ENCODE peak calls at places on chromosomes 1 and 21, in seven cellular contexts. K, J, S, P, I, D and L are unnamed samples.
A peak's percentile ranks its signal among the peaks of the same experiment; 100 is the strongest.

GRCh38 chr1:172966844-172967540 is 83.7 kb downstream of the TNFSF18 start:
- DNase-seq in S (no peak), J (no peak), K (no peak), D (no peak), P (no peak), I (no peak), L (no peak)

GRCh38 chr21:36692125-36692843 is 6.6 kb upstream of the SIM2 start:
- DNase-seq in K (no peak), D (no peak), P (no peak), S (no peak), J (no peak), I (no peak), L (no peak)

GRCh38 chr1:223326776-223327175 is 37.2 kb downstream of the SUSD4 start:
- DNase-seq in P (no peak), J (no peak), K (no peak), D (no peak), I (no peak), S (no peak), L (no peak)

GRCh38 chr1:183942933-183943693 is 94.4 kb downstream of the COLGALT2 start:
- DNase-seq in K (no peak), S (peak; percentile 92), D (no peak), J (no peak), P (no peak), I (no peak), L (peak; percentile 97)

GRCh38 chr1:208540724-208541123 is 296.5 kb upstream of the PLXNA2 start:
- DNase-seq in S (no peak), K (no peak), P (no peak), J (no peak), D (no peak), I (no peak), L (no peak)

GRCh38 chr1:111286912-111287311 is 3.7 kb upstream of the CHIA start:
- DNase-seq in P (no peak), I (no peak), K (no peak), J (no peak), D (no peak), S (no peak), L (no peak)

GRCh38 chr1:57172040-57172439 is 206.2 kb upstream of the C8B start:
- DNase-seq in S (no peak), K (no peak), I (no peak), D (no peak), J (no peak), P (no peak), L (no peak)

GRCh38 chr1:94978401-94978800 is 51.5 kb upstream of the CNN3 start:
- DNase-seq in K (no peak), I (no peak), S (no peak), P (no peak), J (no peak), D (no peak), L (no peak)

GRCh38 chr1:26391450-26391849 is 18.9 kb upstream of the ZNF683 start:
- DNase-seq in D (no peak), K (no peak), J (no peak), P (no peak), I (no peak), S (peak; percentile 64), L (peak; percentile 56)

GRCh38 chr1:229433364-229434004 is 410 bp downstream of the ACTA1 start:
- DNase-seq in D (no peak), K (no peak), P (no peak), I (no peak), J (no peak), S (no peak), L (no peak)

GRCh38 chr1:48677306-48678287 is 99.1 kb downstream of the BEND5 start:
- DNase-seq in J (peak; percentile 71), D (peak; percentile 2), S (peak; percentile 37), I (peak; percentile 62), K (peak; percentile 53), P (peak; percentile 64), L (peak; percentile 88)

GRCh38 chr1:59061876-59062275 is 235.0 kb upstream of the FGGY start:
- DNase-seq in D (no peak), I (peak; percentile 76), J (peak; percentile 59), P (peak; percentile 35), S (peak; percentile 32), K (peak; percentile 43), L (peak; percentile 95)

GRCh38 chr1:26357121-26357602 is 3.2 kb upstream of the CRYBG2 start:
- DNase-seq in K (peak; percentile 86), P (no peak), D (no peak), S (no peak), I (no peak), J (no peak), L (no peak)

GRCh38 chr1:94884101-94884875 is 42.6 kb downstream of the CNN3 start:
- DNase-seq in S (no peak), J (peak; percentile 65), I (no peak), K (no peak), P (no peak), D (no peak), L (peak; percentile 88)

GRCh38 chr1:119713538-119714456 is 2.1 kb downstream of the PHGDH start:
- DNase-seq in S (no peak), I (no peak), D (no peak), J (no peak), K (no peak), P (no peak), L (peak; percentile 64)

GRCh38 chr1:236489710-236490377 is 33.9 kb upstream of the LGALS8 start:
- DNase-seq in P (no peak), S (peak; percentile 63), K (no peak), J (peak; percentile 49), I (no peak), D (no peak), L (peak; percentile 85)

GRCh38 chr1:151716771-151717631 is at the start of gene CELF3:
- DNase-seq in S (no peak), J (no peak), D (no peak), I (no peak), K (no peak), P (no peak), L (peak; percentile 31)

GRCh38 chr1:109639063-109639840 is 16.6 kb upstream of the GSTM4 start:
- DNase-seq in D (no peak), I (no peak), S (no peak), K (no peak), J (no peak), P (peak; percentile 8), L (no peak)
- H3K4me1 ChIP-seq in D (peaks cover 13% of the 10 kb centered on the region), I (peaks cover 22% of the 10 kb centered on the region), S (peaks cover 29% of the 10 kb centered on the region), K (peaks cover 4% of the 10 kb centered on the region), J (no peaks in the 10 kb centered on the region), P (peaks cover 9% of the 10 kb centered on the region), L (peaks cover 15% of the 10 kb centered on the region)

GRCh38 chr21:30942192-30942591 is 60.8 kb upstream of the KRTAP11-1 start:
- DNase-seq in I (no peak), P (no peak), S (no peak), J (no peak), K (no peak), D (no peak), L (no peak)

GRCh38 chr21:30943920-30944319 is 62.5 kb upstream of the KRTAP11-1 start:
- DNase-seq in D (no peak), I (no peak), J (no peak), K (no peak), P (no peak), S (no peak), L (no peak)
- H3K9me3 ChIP-seq in D (no peaks in the 10 kb centered on the region), I (no peaks in the 10 kb centered on the region), J (no peaks in the 10 kb centered on the region), K (no peaks in the 10 kb centered on the region), P (no peaks in the 10 kb centered on the region), S (no peaks in the 10 kb centered on the region), L (no peaks in the 10 kb centered on the region)

GRCh38 chr1:225527575-225527974 is 99.7 kb upstream of the LBR start:
- DNase-seq in J (no peak), K (peak; percentile 54), D (no peak), I (no peak), P (no peak), S (no peak), L (no peak)
- H3K4me1 ChIP-seq in J (no peaks in the 10 kb centered on the region), K (no peaks in the 10 kb centered on the region), D (no peaks in the 10 kb centered on the region), I (peaks cover 25% of the 10 kb centered on the region), P (no peaks in the 10 kb centered on the region), S (no peaks in the 10 kb centered on the region), L (peaks cover 25% of the 10 kb centered on the region)

GRCh38 chr21:45957986-45958610 is 23.5 kb upstream of the COL6A1 start:
- DNase-seq in D (no peak), I (no peak), S (no peak), K (no peak), P (no peak), J (no peak), L (peak; percentile 89)
- H3K9me3 ChIP-seq in D (no peaks in the 10 kb centered on the region), I (no peaks in the 10 kb centered on the region), S (no peaks in the 10 kb centered on the region), K (no peaks in the 10 kb centered on the region), P (peaks cover 7% of the 10 kb centered on the region), J (no peaks in the 10 kb centered on the region), L (no peaks in the 10 kb centered on the region)